ENCODE peak calls at places on chromosomes 12 and 14, in five cellular contexts. D is GOT3, M is body of pancreas, S is NCI-H460, I is T-cell. K is an unnamed sample.

GRCh38 chr12:43104524-43104923 is 447.5 kb downstream of the ADAMTS20 start:
- DNase-seq in I (no peak), M (no peak), D (no peak), S (no peak), K (no peak)

GRCh38 chr12:29187756-29188155 is 38.7 kb downstream of the FAR2 start:
- DNase-seq in I (no peak), S (no peak), D (no peak), M (no peak), K (no peak)

GRCh38 chr14:73661872-73662271 is 17.1 kb downstream of the DNAL1 start:
- DNase-seq in D (no peak), M (no peak), I (no peak), S (no peak), K (no peak)

GRCh38 chr14:76531821-76532318 is 155.9 kb downstream of the ESRRB start:
- DNase-seq in I (no peak), S (no peak), D (no peak), M (no peak), K (no peak)

GRCh38 chr14:101025656-101026055 is 122.1 kb upstream of the RTL1 start:
- DNase-seq in S (no peak), D (no peak), I (no peak), M (no peak), K (no peak)

GRCh38 chr12:130796985-130797686 is 41.9 kb downstream of the STX2 start:
- DNase-seq in S (no peak), I (peak), D (no peak), M (no peak), K (no peak)

GRCh38 chr12:88553941-88554658 is 26.2 kb downstream of the KITLG start:
- DNase-seq in M (peak), I (no peak), S (no peak), D (no peak), K (no peak)

GRCh38 chr14:104883681-104884361 is 18.8 kb downstream of the CEP170B start:
- DNase-seq in S (no peak), I (no peak), M (no peak), D (no peak), K (no peak)

GRCh38 chr12:114447274-114447716 is 41.4 kb upstream of the TBX5 start:
- DNase-seq in S (no peak), I (no peak), M (no peak), D (no peak), K (no peak)

GRCh38 chr12:71767183-71767582 is 12.5 kb downstream of the RAB21 start:
- DNase-seq in M (no peak), S (no peak), I (no peak), D (no peak), K (no peak)

GRCh38 chr12:102740157-102741032 is 176.6 kb downstream of the PAH start:
- DNase-seq in S (peak), D (no peak), M (no peak), I (no peak), K (no peak)

GRCh38 chr12:32002848-32003493 is 43.8 kb downstream of the RESF1 start:
- DNase-seq in I (no peak), M (no peak), S (no peak), D (no peak), K (no peak)

GRCh38 chr12:1115471-1116242 is 124.6 kb downstream of the ERC1 start:
- DNase-seq in M (no peak), D (no peak), S (no peak), I (no peak), K (no peak)

GRCh38 chr12:11785722-11786121 is 136.2 kb downstream of the ETV6 start:
- DNase-seq in S (no peak), I (no peak), D (no peak), M (no peak), K (no peak)

GRCh38 chr14:90571149-90571548 is 174.3 kb downstream of the CALM1 start:
- DNase-seq in I (no peak), D (no peak), S (no peak), M (no peak), K (no peak)

GRCh38 chr12:82527165-82527780 is 159.4 kb upstream of the TMTC2 start:
- DNase-seq in D (no peak), M (peak), S (peak), I (no peak), K (peak)

GRCh38 chr12:107349008-107349747 is 255.8 kb upstream of the CRY1 start:
- DNase-seq in M (peak), D (no peak), S (no peak), I (no peak), K (no peak)

GRCh38 chr14:74478996-74479635 is 14.0 kb downstream of the NPC2 start:
- DNase-seq in I (no peak), M (no peak), S (peak), D (no peak), K (peak)

GRCh38 chr14:34857689-34858449 is 17.3 kb downstream of the BAZ1A start:
- DNase-seq in M (no peak), I (peak), D (no peak), S (no peak), K (no peak)

GRCh38 chr12:5785601-5786000 is 159.5 kb downstream of the ANO2 start:
- DNase-seq in M (no peak), I (no peak), S (no peak), D (no peak), K (no peak)